ENCODE peak calls at places on chromosomes 16 and 17, in five cellular contexts. One of them, this sample, is unnamed.

GRCh38 chr17:66829386-66829864 is 5.5 kb upstream of the CACNG5 start:
- DNase-seq in cardiac muscle cell: peak; percentile 82
- DNase-seq in HFF-Myc: peak; percentile 19
- DNase-seq in IMR-90: peak; percentile 73
- DNase-seq in retinal pigment epithelial cell: peak; percentile 40
- DNase-seq in this sample: peak; percentile 49

GRCh38 chr17:30378191-30378796 is 433 bp upstream of the CPD start:
- DNase-seq in cardiac muscle cell: peak; percentile 39
- DNase-seq in HFF-Myc: no peak
- DNase-seq in IMR-90: peak; percentile 11
- DNase-seq in retinal pigment epithelial cell: no peak
- DNase-seq in this sample: peak; percentile 55

GRCh38 chr17:43125133-43125966 is at the start of gene BRCA1:
- DNase-seq in cardiac muscle cell: peak; percentile 99
- DNase-seq in HFF-Myc: peak; percentile 98
- DNase-seq in IMR-90: peak; percentile 99
- DNase-seq in retinal pigment epithelial cell: peak; percentile 97
- DNase-seq in this sample: peak; percentile 99

GRCh38 chr17:81959362-81960129 is 1.4 kb downstream of the NOTUM start:
- DNase-seq in cardiac muscle cell: peak; percentile 57
- DNase-seq in HFF-Myc: no peak
- DNase-seq in IMR-90: peak; percentile 24
- DNase-seq in retinal pigment epithelial cell: no peak
- DNase-seq in this sample: peak; percentile 81

GRCh38 chr17:68705331-68706166 is 104.4 kb upstream of the FAM20A start:
- DNase-seq in cardiac muscle cell: peak; percentile 80
- DNase-seq in HFF-Myc: peak; percentile 89
- DNase-seq in IMR-90: peak; percentile 43
- DNase-seq in retinal pigment epithelial cell: no peak
- DNase-seq in this sample: peak; percentile 79

GRCh38 chr16:56933266-56933619 is 1.3 kb downstream of the HERPUD1 start:
- DNase-seq in cardiac muscle cell: no peak
- DNase-seq in HFF-Myc: no peak
- DNase-seq in IMR-90: no peak
- DNase-seq in retinal pigment epithelial cell: no peak
- DNase-seq in this sample: no peak

GRCh38 chr16:73204359-73205152 is 156.6 kb upstream of the ZFHX3 start:
- DNase-seq in cardiac muscle cell: no peak
- DNase-seq in HFF-Myc: no peak
- DNase-seq in IMR-90: no peak
- DNase-seq in retinal pigment epithelial cell: no peak
- DNase-seq in this sample: no peak

GRCh38 chr17:45218895-45219661 is 2.6 kb upstream of the FMNL1 start:
- DNase-seq in cardiac muscle cell: peak; percentile 85
- DNase-seq in HFF-Myc: peak; percentile 72
- DNase-seq in IMR-90: peak; percentile 77
- DNase-seq in retinal pigment epithelial cell: peak; percentile 13
- DNase-seq in this sample: peak; percentile 89

GRCh38 chr17:61009619-61010018 is 332.0 kb downstream of the BCAS3 start:
- DNase-seq in cardiac muscle cell: peak; percentile 42
- DNase-seq in HFF-Myc: no peak
- DNase-seq in IMR-90: peak; percentile 42
- DNase-seq in retinal pigment epithelial cell: peak; percentile 32
- DNase-seq in this sample: peak; percentile 45

GRCh38 chr17:1460233-1460632 is 4.2 kb upstream of the CRK start:
- DNase-seq in cardiac muscle cell: no peak
- DNase-seq in HFF-Myc: no peak
- DNase-seq in IMR-90: no peak
- DNase-seq in retinal pigment epithelial cell: no peak
- DNase-seq in this sample: peak; percentile 59

GRCh38 chr16:57480127-57480753 is 6.1 kb downstream of the DOK4 start:
- DNase-seq in cardiac muscle cell: peak; percentile 88
- DNase-seq in HFF-Myc: no peak
- DNase-seq in IMR-90: peak; percentile 13
- DNase-seq in retinal pigment epithelial cell: peak; percentile 51
- DNase-seq in this sample: peak; percentile 45

GRCh38 chr17:2192367-2193028 is 111.1 kb downstream of the SMG6 start:
- DNase-seq in cardiac muscle cell: peak; percentile 97
- DNase-seq in HFF-Myc: peak; percentile 98
- DNase-seq in IMR-90: peak; percentile 99
- DNase-seq in retinal pigment epithelial cell: peak; percentile 77
- DNase-seq in this sample: peak; percentile 96

GRCh38 chr17:62017496-62017895 is 47.6 kb downstream of the MED13 start:
- DNase-seq in cardiac muscle cell: peak; percentile 6
- DNase-seq in HFF-Myc: no peak
- DNase-seq in IMR-90: peak; percentile 76
- DNase-seq in retinal pigment epithelial cell: no peak
- DNase-seq in this sample: peak; percentile 47

GRCh38 chr17:50371526-50371925 is 1.5 kb downstream of the MRPL27 start:
- DNase-seq in cardiac muscle cell: no peak
- DNase-seq in HFF-Myc: no peak
- DNase-seq in IMR-90: no peak
- DNase-seq in retinal pigment epithelial cell: no peak
- DNase-seq in this sample: no peak

GRCh38 chr16:16167927-16168326 is 55.4 kb downstream of the ABCC6 start:
- DNase-seq in cardiac muscle cell: no peak
- DNase-seq in HFF-Myc: no peak
- DNase-seq in IMR-90: no peak
- DNase-seq in retinal pigment epithelial cell: no peak
- DNase-seq in this sample: no peak

GRCh38 chr16:13791095-13791494 is 128.9 kb upstream of the ERCC4 start:
- DNase-seq in cardiac muscle cell: no peak
- DNase-seq in HFF-Myc: no peak
- DNase-seq in IMR-90: no peak
- DNase-seq in retinal pigment epithelial cell: no peak
- DNase-seq in this sample: no peak

GRCh38 chr17:29620271-29620670 is 2.4 kb downstream of the CORO6 start:
- DNase-seq in cardiac muscle cell: no peak
- DNase-seq in HFF-Myc: no peak
- DNase-seq in IMR-90: peak; percentile 47
- DNase-seq in retinal pigment epithelial cell: no peak
- DNase-seq in this sample: peak; percentile 75

DNA sequence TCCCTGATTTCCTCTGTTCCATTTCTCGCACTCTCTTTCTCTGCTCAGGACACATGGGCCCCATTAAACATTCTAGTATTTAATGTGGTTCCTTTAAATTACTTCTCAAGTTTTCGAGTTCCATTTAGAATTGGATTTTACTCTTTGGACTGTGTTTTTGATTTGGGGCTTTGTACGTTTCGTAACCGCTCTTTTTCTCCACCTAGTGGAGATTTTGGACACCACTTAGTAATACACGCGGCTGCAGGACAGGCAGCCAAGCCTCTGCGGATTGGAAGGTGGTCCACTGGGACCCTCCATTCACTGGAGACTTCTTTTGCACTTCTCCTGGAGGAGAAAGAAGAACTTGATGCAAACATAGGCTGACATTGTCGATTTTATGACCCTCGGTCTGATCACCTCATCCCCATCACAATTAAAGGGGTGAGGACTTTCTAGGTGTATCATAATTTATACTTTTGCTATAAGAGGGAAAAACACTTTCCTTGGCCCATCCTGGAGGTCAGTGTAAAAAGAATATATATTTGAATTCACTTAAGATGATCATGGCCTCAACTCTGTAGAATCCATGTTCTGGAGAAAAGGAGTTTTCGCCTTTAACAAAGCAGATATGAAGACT is 85.8 kb downstream of the NOG start:
- DNase-seq in cardiac muscle cell: peak; percentile 47
- DNase-seq in HFF-Myc: no peak
- DNase-seq in IMR-90: peak; percentile 56
- DNase-seq in retinal pigment epithelial cell: no peak
- DNase-seq in this sample: peak; percentile 23
- TF ChIP-seq CTCF in cardiac muscle cell: peak; percentile 68
- TF ChIP-seq CTCF in HFF-Myc: peak; percentile 66
- TF ChIP-seq CTCF in IMR-90: peak; percentile 58
- TF ChIP-seq CTCF in retinal pigment epithelial cell: peak; percentile 67
- TF ChIP-seq CTCF in this sample: peak; percentile 67

DNA sequence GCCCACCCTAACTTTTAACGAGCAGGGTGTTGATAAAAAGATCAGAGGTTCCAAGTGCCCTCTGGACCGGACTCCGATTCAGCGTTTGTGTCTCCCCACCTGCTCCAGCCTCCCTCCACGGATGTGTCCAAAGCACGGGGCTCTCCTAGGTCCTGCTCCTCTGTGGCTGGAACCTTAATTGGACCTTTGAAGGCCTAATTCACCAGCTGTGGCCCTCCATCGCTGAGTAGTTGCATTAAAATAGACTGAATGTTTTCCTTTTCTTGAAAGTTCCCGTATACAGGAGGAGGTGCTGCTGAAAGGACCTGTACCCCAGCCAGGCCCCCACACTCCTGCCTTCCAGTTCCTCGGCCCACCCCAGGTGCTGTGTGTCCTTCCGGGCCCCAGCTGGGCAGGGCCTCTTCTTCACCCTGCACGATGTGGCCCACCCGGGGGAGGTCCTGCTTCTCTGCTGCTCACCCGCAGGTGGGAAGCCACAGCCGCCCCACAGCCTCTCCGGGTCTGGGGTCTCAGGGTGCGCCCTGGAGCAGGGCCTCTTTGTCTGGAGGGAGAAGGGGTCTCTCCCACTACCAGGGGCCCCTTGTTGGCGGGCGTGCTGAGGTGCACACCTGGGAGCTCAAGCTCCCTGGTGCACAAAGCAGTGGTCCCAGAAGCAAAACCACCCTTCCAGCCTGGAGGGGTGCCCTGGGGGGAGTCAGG is 1.3 kb upstream of the CACNA1H start:
- DNase-seq in cardiac muscle cell: no peak
- DNase-seq in HFF-Myc: no peak
- DNase-seq in IMR-90: no peak
- DNase-seq in retinal pigment epithelial cell: no peak
- DNase-seq in this sample: no peak
- H3K4me3 ChIP-seq in cardiac muscle cell: peak overlapping the region; percentile 92
- H3K4me3 ChIP-seq in HFF-Myc: no peak overlapping the region
- H3K4me3 ChIP-seq in IMR-90: no peak overlapping the region
- H3K4me3 ChIP-seq in retinal pigment epithelial cell: no peak overlapping the region
- H3K4me3 ChIP-seq in this sample: no peak overlapping the region

GRCh38 chr16:79439866-79440265 is 160.7 kb downstream of the MAF start:
- DNase-seq in cardiac muscle cell: no peak
- DNase-seq in HFF-Myc: no peak
- DNase-seq in IMR-90: no peak
- DNase-seq in retinal pigment epithelial cell: no peak
- DNase-seq in this sample: no peak
- TF ChIP-seq CTCF in cardiac muscle cell: no peak
- TF ChIP-seq CTCF in HFF-Myc: no peak
- TF ChIP-seq CTCF in IMR-90: no peak
- TF ChIP-seq CTCF in retinal pigment epithelial cell: no peak
- TF ChIP-seq CTCF in this sample: no peak

GRCh38 chr17:76554131-76554530 is 14.3 kb downstream of the PRCD start:
- DNase-seq in cardiac muscle cell: no peak
- DNase-seq in HFF-Myc: no peak
- DNase-seq in IMR-90: no peak
- DNase-seq in retinal pigment epithelial cell: no peak
- DNase-seq in this sample: no peak

GRCh38 chr17:76558210-76559095 is 18.6 kb downstream of the PRCD start:
- DNase-seq in cardiac muscle cell: peak; percentile 42
- DNase-seq in HFF-Myc: no peak
- DNase-seq in IMR-90: peak; percentile 20
- DNase-seq in retinal pigment epithelial cell: no peak
- DNase-seq in this sample: peak; percentile 50

GRCh38 chr17:76557368-76558209 is 17.7 kb downstream of the PRCD start:
- DNase-seq in cardiac muscle cell: peak; percentile 98
- DNase-seq in HFF-Myc: peak; percentile 93
- DNase-seq in IMR-90: peak; percentile 96
- DNase-seq in retinal pigment epithelial cell: peak; percentile 81
- DNase-seq in this sample: peak; percentile 93

GRCh38 chr17:76560036-76560876 is 20.4 kb downstream of the PRCD start:
- DNase-seq in cardiac muscle cell: no peak
- DNase-seq in HFF-Myc: no peak
- DNase-seq in IMR-90: no peak
- DNase-seq in retinal pigment epithelial cell: no peak
- DNase-seq in this sample: no peak

GRCh38 chr17:76556759-76557367 is 17.0 kb downstream of the PRCD start:
- DNase-seq in cardiac muscle cell: peak; percentile 83
- DNase-seq in HFF-Myc: no peak
- DNase-seq in IMR-90: peak; percentile 49
- DNase-seq in retinal pigment epithelial cell: no peak
- DNase-seq in this sample: no peak
- H3K4me3 ChIP-seq in cardiac muscle cell: peak overlapping the region; percentile 47
- H3K4me3 ChIP-seq in HFF-Myc: peak overlapping the region; percentile 86
- H3K4me3 ChIP-seq in IMR-90: peak overlapping the region; percentile 49
- H3K4me3 ChIP-seq in retinal pigment epithelial cell: peak overlapping the region; percentile 97
- H3K4me3 ChIP-seq in this sample: peak overlapping the region; percentile 80

GRCh38 chr17:35046740-35047283 is 16.7 kb downstream of the RFFL start:
- DNase-seq in cardiac muscle cell: peak; percentile 69
- DNase-seq in HFF-Myc: no peak
- DNase-seq in IMR-90: peak; percentile 47
- DNase-seq in retinal pigment epithelial cell: peak; percentile 38
- DNase-seq in this sample: no peak
- TF ChIP-seq CTCF in cardiac muscle cell: no peak
- TF ChIP-seq CTCF in HFF-Myc: no peak
- TF ChIP-seq CTCF in IMR-90: no peak
- TF ChIP-seq CTCF in retinal pigment epithelial cell: no peak
- TF ChIP-seq CTCF in this sample: no peak

GRCh38 chr17:19978803-19979202 is 1.2 kb upstream of the AKAP10 start:
- DNase-seq in cardiac muscle cell: no peak
- DNase-seq in HFF-Myc: no peak
- DNase-seq in IMR-90: no peak
- DNase-seq in retinal pigment epithelial cell: no peak
- DNase-seq in this sample: no peak

GRCh38 chr17:19973146-19973545 is 4.5 kb downstream of the AKAP10 start:
- DNase-seq in cardiac muscle cell: no peak
- DNase-seq in HFF-Myc: no peak
- DNase-seq in IMR-90: peak; percentile 10
- DNase-seq in retinal pigment epithelial cell: no peak
- DNase-seq in this sample: no peak

GRCh38 chr17:19977360-19978205 is at the start of gene AKAP10:
- DNase-seq in cardiac muscle cell: peak; percentile 90
- DNase-seq in HFF-Myc: peak; percentile 36
- DNase-seq in IMR-90: peak; percentile 73
- DNase-seq in retinal pigment epithelial cell: no peak
- DNase-seq in this sample: peak; percentile 94

GRCh38 chr17:19978206-19978802 is 676 bp upstream of the AKAP10 start:
- DNase-seq in cardiac muscle cell: no peak
- DNase-seq in HFF-Myc: no peak
- DNase-seq in IMR-90: no peak
- DNase-seq in retinal pigment epithelial cell: no peak
- DNase-seq in this sample: no peak

DNA sequence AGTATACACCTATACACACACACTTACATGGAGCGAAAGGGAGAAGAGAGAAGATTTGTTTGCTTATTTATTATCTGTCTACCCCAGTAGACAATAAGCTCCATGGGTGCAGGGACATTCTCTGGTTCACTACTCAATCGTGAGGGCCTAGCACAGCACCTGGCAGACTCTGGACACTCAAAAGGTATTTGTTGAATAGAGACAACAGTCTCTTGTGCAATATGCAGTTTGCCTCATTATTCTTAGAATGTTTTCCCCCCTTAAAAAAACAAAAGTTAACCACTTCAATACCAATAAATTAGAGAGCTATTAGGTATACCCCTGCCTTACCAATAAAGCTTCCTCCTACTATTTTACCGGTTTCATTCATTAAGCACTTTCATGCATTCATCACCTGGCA is 2.0 kb downstream of the AKAP10 start:
- DNase-seq in cardiac muscle cell: no peak
- DNase-seq in HFF-Myc: no peak
- DNase-seq in IMR-90: no peak
- DNase-seq in retinal pigment epithelial cell: no peak
- DNase-seq in this sample: no peak
- H3K4me3 ChIP-seq in cardiac muscle cell: no peak overlapping the region
- H3K4me3 ChIP-seq in HFF-Myc: no peak overlapping the region
- H3K4me3 ChIP-seq in IMR-90: no peak overlapping the region
- H3K4me3 ChIP-seq in retinal pigment epithelial cell: no peak overlapping the region
- H3K4me3 ChIP-seq in this sample: no peak overlapping the region

This sample was measured in foreskin fibroblast.